ENCODE peak calls at places on chromosomes 1 and 21, in seven cellular contexts. W is IMR-90, F is A549, T is gastrocnemius medialis, Q is right cardiac atrium, R is psoas muscle, D is fibroblast of lung. B is an unnamed sample. For H3K4me1 and H3K9me3, the result is how much of the 10 kb centered on the place peaks cover.

GRCh38 chr21:31476551-31477120 is 132.6 kb upstream of the TIAM1 start:
- DNase-seq in W (no peak), F (peak), T (no peak), Q (no peak), R (no peak), D (no peak), B (no peak)

GRCh38 chr1:210882414-210883221 is 251.3 kb downstream of the KCNH1 start:
- DNase-seq in W (peak), F (peak), T (no peak), Q (no peak), R (no peak), D (no peak), B (no peak)

GRCh38 chr1:26697441-26697977 is 1.7 kb downstream of the ARID1A start:
- DNase-seq in W (no peak), F (no peak), T (no peak), Q (no peak), R (no peak), D (no peak), B (no peak)

GRCh38 chr1:145740269-145740668 is 21.0 kb downstream of the CD160 start:
- DNase-seq in W (peak), F (no peak), T (no peak), Q (no peak), R (no peak), D (peak), B (no peak)

GRCh38 chr1:21490774-21491482 is 18.3 kb upstream of the ALPL start:
- DNase-seq in W (peak), F (peak), T (no peak), Q (peak), R (no peak), D (peak), B (no peak)

GRCh38 chr1:235990376-235990795 is 74.5 kb downstream of the NID1 start:
- DNase-seq in W (peak), F (no peak), T (no peak), Q (no peak), R (no peak), D (peak), B (no peak)

GRCh38 chr1:96372881-96373280 is 348.7 kb upstream of the PTBP2 start:
- DNase-seq in W (no peak), F (no peak), T (no peak), Q (no peak), R (no peak), D (no peak), B (no peak)

GRCh38 chr1:200129480-200129879 is 102.0 kb downstream of the NR5A2 start:
- DNase-seq in W (no peak), F (no peak), T (no peak), Q (no peak), R (no peak), D (no peak), B (no peak)

GRCh38 chr1:14190508-14190907 is 408.0 kb upstream of the KAZN start:
- DNase-seq in W (no peak), F (no peak), T (no peak), Q (no peak), R (no peak), D (no peak), B (no peak)

GRCh38 chr1:239976130-239976968 is 115.3 kb upstream of the FMN2 start:
- DNase-seq in W (peak), F (peak), T (no peak), Q (no peak), R (peak), D (peak), B (no peak)

GRCh38 chr1:243667133-243667532 is 182.9 kb downstream of the AKT3 start:
- DNase-seq in W (no peak), F (no peak), T (no peak), Q (no peak), R (no peak), D (no peak), B (no peak)

GRCh38 chr1:54810144-54810942 is 9.2 kb upstream of the TTC22 start:
- DNase-seq in W (peak), F (peak), T (no peak), Q (peak), R (peak), D (peak), B (peak)

GRCh38 chr1:183243190-183244065 is 57.4 kb downstream of the LAMC2 start:
- DNase-seq in W (no peak), F (no peak), T (peak), Q (peak), R (peak), D (peak), B (peak)

GRCh38 chr1:165639821-165640623 is 9.0 kb downstream of the MGST3 start:
- DNase-seq in W (peak), F (no peak), T (no peak), Q (no peak), R (no peak), D (no peak), B (no peak)

GRCh38 chr21:32309906-32310460 is 11.3 kb downstream of the MRAP start:
- DNase-seq in W (no peak), F (no peak), T (no peak), Q (no peak), R (no peak), D (no peak), B (no peak)

GRCh38 chr1:16921391-16922185 is at the start of gene CROCC:
- DNase-seq in W (no peak), F (no peak), T (no peak), Q (no peak), R (peak), D (peak), B (no peak)

GRCh38 chr1:223076382-223076781 is 66.7 kb downstream of the TLR5 start:
- DNase-seq in W (no peak), F (no peak), T (no peak), Q (peak), R (no peak), D (no peak), B (no peak)

GRCh38 chr1:147168626-147169058 is 3.6 kb downstream of the PRKAB2 start:
- DNase-seq in W (peak), F (no peak), T (no peak), Q (no peak), R (no peak), D (peak), B (peak)

GRCh38 chr1:8430476-8430875 is 112.6 kb downstream of the SLC45A1 start:
- DNase-seq in W (no peak), F (no peak), T (no peak), Q (no peak), R (no peak), D (no peak), B (no peak)

GRCh38 chr21:14070049-14070893 is 140.5 kb downstream of the LIPI start:
- DNase-seq in W (no peak), F (no peak), T (no peak), Q (no peak), R (no peak), D (no peak), B (no peak)

GRCh38 chr1:226082959-226083302 is 20.4 kb downstream of the H3-3A start:
- DNase-seq in W (no peak), F (peak), T (peak), Q (peak), R (peak), D (peak), B (peak)

GRCh38 chr1:174359454-174359805 is 88.3 kb upstream of the GPR52 start:
- DNase-seq in W (no peak), F (no peak), T (no peak), Q (no peak), R (no peak), D (no peak), B (no peak)

GRCh38 chr1:31588751-31589515 is 12.6 kb downstream of the TINAGL1 start:
- DNase-seq in W (no peak), F (no peak), T (no peak), Q (peak), R (peak), D (no peak), B (peak)

GRCh38 chr1:151130837-151131586 is 15.4 kb downstream of the SEMA6C start:
- DNase-seq in W (peak), F (no peak), T (peak), Q (peak), R (peak), D (peak), B (peak)

GRCh38 chr1:14598007-14598497 is 433 bp upstream of the KAZN start:
- DNase-seq in W (no peak), F (no peak), T (no peak), Q (no peak), R (no peak), D (no peak), B (no peak)

GRCh38 chr1:111592389-111593361 is 26.9 kb upstream of the RAP1A start:
- DNase-seq in W (peak), F (peak), T (peak), Q (peak), R (peak), D (peak), B (peak)

GRCh38 chr21:27700974-27701614 is 734.2 kb upstream of the ADAMTS5 start:
- DNase-seq in W (peak), F (peak), T (peak), Q (peak), R (peak), D (peak), B (peak)

GRCh38 chr1:202034683-202035462 is 24.5 kb downstream of the ELF3 start:
- DNase-seq in W (peak), F (peak), T (peak), Q (peak), R (peak), D (peak), B (peak)

GRCh38 chr1:90964444-90965035 is 57.3 kb downstream of the ZNF644 start:
- DNase-seq in W (peak), F (no peak), T (no peak), Q (no peak), R (no peak), D (peak), B (no peak)

GRCh38 chr1:109793486-109794318 is 30.0 kb upstream of the EPS8L3 start:
- DNase-seq in W (peak), F (no peak), T (no peak), Q (no peak), R (no peak), D (peak), B (no peak)

DNA sequence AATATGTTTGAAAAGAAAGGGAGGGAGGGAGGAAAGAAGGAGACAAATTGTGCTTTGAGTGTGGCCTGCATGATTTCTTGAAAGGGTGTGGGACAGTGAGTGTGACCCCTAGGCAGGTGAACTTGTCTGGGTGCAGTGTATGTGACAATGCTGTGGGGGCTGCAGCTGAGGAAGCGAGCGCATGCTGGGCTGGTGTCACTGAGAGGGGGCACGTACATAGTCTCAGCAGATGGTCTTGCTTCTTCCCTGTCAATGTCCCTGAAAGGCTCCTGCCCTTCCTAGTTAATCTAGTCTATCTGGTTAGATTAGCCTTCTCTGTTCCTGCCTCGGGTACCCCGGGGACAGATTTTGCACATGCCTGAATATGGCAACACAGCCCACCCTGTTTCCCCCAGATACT is 9.8 kb downstream of the FAAH start:
- DNase-seq in W (no peak), F (no peak), T (no peak), Q (no peak), R (no peak), D (no peak), B (no peak)
- H3K4me1 ChIP-seq in W (under half), F (under half), T (under half), Q (under half), R (under half), D (under half), B (under half)

GRCh38 chr1:12851779-12852178 is 3.3 kb upstream of the HNRNPCL1 start:
- DNase-seq in W (no peak), F (no peak), T (no peak), Q (no peak), R (no peak), D (no peak), B (no peak)
- H3K9me3 ChIP-seq in W (under half), F (under half), T (under half), Q (under half), R (under half), D (under half), B (under half)

DNA sequence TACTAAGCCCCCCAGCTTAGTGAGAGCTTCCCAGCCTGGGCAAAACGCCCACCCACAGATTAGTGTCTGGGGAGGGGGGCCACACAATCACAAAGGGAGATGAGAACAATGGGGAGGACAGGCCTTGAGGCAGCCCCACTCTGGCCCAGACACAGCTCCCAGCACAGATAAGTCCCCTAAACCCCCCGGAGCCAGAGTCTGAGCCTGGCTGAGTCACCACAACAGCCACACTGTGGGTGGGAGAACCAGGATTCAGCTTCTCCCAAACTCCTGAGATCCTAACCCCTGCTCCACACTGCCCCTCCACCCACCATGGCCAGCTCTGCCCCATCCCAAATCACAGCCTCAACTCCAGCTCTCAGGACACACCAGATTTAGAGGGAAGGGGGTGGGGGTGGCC is 4.2 kb downstream of the NECTIN4 start:
- DNase-seq in W (no peak), F (no peak), T (no peak), Q (no peak), R (no peak), D (no peak), B (no peak)
- H3K4me3 ChIP-seq in W (no peak), F (no peak), T (no peak), Q (no peak), R (no peak), D (no peak), B (no peak)

DNA sequence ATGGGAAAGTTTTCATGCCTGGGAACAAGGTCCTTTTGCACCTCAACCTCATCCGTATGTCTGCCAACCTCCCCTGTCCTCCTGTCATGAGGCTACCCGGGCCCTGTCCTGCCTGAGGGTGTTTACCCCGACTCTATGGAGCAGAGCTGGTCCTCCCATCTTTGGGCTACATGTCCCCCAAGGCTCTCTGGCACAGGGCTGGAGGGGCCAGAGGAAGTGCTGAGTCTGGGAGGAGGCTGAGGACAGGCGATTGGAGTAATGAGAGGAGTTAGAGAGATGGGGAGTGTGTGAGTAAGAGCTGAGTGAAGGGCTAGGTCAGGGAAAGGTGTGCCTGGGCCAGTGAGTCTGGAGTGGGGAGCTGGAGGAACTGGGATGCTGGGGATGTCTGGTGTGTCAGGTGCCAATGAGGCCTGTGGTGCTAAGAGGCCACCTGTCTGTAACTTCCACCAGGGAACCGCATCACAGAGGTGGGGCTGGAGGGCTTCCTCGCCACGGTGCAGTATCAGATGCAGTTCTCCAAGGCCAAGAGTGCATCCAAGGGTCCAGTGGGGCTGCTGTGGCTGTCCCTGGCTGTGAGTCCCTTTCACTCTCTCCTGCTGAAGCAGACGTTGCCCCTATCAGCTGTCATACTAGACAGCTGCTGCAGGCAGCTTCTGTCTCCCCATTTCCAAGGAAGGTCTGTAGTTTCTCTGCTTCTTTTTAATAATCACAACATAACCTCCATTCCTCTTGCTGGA is 11.7 kb downstream of the LRRC71 start:
- DNase-seq in W (no peak), F (no peak), T (no peak), Q (no peak), R (no peak), D (no peak), B (no peak)
- H3K4me1 ChIP-seq in W (under half), F (under half), T (under half), Q (under half), R (under half), D (under half), B (under half)

GRCh38 chr1:2962946-2963345 is 58.3 kb upstream of the ACTRT2 start:
- DNase-seq in W (no peak), F (no peak), T (no peak), Q (no peak), R (no peak), D (no peak), B (no peak)

GRCh38 chr1:2961081-2961480 is 60.2 kb upstream of the ACTRT2 start:
- DNase-seq in W (no peak), F (no peak), T (no peak), Q (no peak), R (no peak), D (no peak), B (no peak)

GRCh38 chr1:2962061-2962460 is 59.2 kb upstream of the ACTRT2 start:
- DNase-seq in W (no peak), F (no peak), T (no peak), Q (no peak), R (no peak), D (no peak), B (no peak)

GRCh38 chr1:2962541-2962940 is 58.7 kb upstream of the ACTRT2 start:
- DNase-seq in W (no peak), F (no peak), T (no peak), Q (no peak), R (no peak), D (no peak), B (no peak)

DNA sequence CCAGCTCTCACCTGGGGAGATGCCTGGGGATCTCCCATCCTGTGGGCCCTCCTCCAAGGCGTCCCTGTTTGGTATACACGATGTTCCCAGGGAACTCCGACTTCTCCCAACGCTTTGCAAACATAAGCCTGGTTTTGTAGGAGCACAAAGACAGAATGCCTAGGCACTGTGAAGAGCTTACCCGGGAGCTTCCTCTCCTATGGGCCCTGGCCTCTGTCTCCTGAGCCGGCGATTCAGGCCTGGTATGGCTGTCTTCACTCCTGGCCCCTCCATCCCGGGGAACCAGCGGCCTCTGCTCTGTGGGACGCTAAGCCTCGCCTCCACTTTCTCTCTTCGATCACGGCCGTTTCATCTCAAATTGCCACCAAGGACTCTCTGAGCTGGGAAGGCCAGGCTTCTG is 59.6 kb upstream of the ACTRT2 start:
- DNase-seq in W (no peak), F (no peak), T (no peak), Q (no peak), R (no peak), D (no peak), B (no peak)
- H3K9me3 ChIP-seq in W (half or more), F (under half), T (under half), Q (under half), R (under half), D (under half), B (under half)